ENCODE peak calls at places on chromosome 21, in ten cellular contexts. G, I, W, M, T, D, J, R, O and E are unnamed samples.

GRCh38 chr21:45465105-45465504 is 60.1 kb downstream of the COL18A1 start:
- DNase-seq in M (no peak), G (no peak), J (peak), W (peak), R (no peak), D (no peak), O (no peak), I (no peak), T (no peak), E (peak)

GRCh38 chr21:37380349-37381323 is 14.1 kb downstream of the DYRK1A start:
- DNase-seq in O (peak), I (no peak), M (no peak), D (no peak), G (no peak), W (no peak), R (no peak), J (no peak), T (peak), E (no peak)

GRCh38 chr21:44556879-44557278 is 1.7 kb downstream of the KRTAP10-3 start:
- DNase-seq in D (no peak), R (no peak), O (no peak), W (no peak), G (no peak), I (no peak), T (no peak), J (peak), M (no peak), E (no peak)

GRCh38 chr21:40902299-40902698 is 55.3 kb upstream of the DSCAM start:
- DNase-seq in D (no peak), O (peak), W (no peak), R (no peak), M (no peak), T (no peak), G (no peak), I (peak), J (no peak), E (no peak)

GRCh38 chr21:34965200-34966174 is 83.6 kb downstream of the RUNX1 start:
- DNase-seq in G (peak), O (no peak), R (no peak), T (no peak), W (no peak), I (no peak), J (no peak), M (no peak), D (no peak), E (no peak)

GRCh38 chr21:26072891-26073615 is 97.5 kb downstream of the APP start:
- DNase-seq in M (no peak), G (peak), D (no peak), O (no peak), T (no peak), R (no peak), J (no peak), W (no peak), I (no peak), E (no peak)

GRCh38 chr21:45592208-45592619 is 50.0 kb upstream of the SLC19A1 start:
- DNase-seq in I (no peak), T (no peak), R (no peak), D (peak), J (peak), G (no peak), W (no peak), O (no peak), M (no peak), E (peak)

GRCh38 chr21:41215856-41216408 is 48.0 kb downstream of the BACE2 start:
- DNase-seq in I (no peak), R (no peak), D (no peak), T (no peak), M (no peak), G (no peak), O (no peak), J (no peak), W (no peak), E (no peak)

GRCh38 chr21:42684109-42684916 is 30.9 kb downstream of the PDE9A start:
- DNase-seq in G (no peak), D (no peak), J (no peak), I (no peak), R (no peak), T (no peak), W (no peak), M (no peak), O (no peak), E (no peak)

GRCh38 chr21:34128674-34129038 is 55.3 kb downstream of the MRPS6 start:
- DNase-seq in G (no peak), J (no peak), D (no peak), M (peak), W (no peak), O (no peak), T (no peak), R (no peak), I (no peak), E (no peak)

GRCh38 chr21:38433516-38433915 is 64.8 kb downstream of the ERG start:
- DNase-seq in I (no peak), W (no peak), G (no peak), R (no peak), M (no peak), D (no peak), O (no peak), T (no peak), J (no peak), E (no peak)

GRCh38 chr21:21897275-21897883 is 899.2 kb downstream of the NCAM2 start:
- DNase-seq in M (no peak), O (no peak), J (no peak), W (no peak), R (no peak), T (no peak), G (peak), D (no peak), I (no peak), E (no peak)

GRCh38 chr21:41326414-41327080 is 9.9 kb downstream of the FAM3B start:
- DNase-seq in W (no peak), D (no peak), O (peak), T (no peak), M (no peak), R (no peak), I (no peak), G (no peak), J (no peak), E (peak)

GRCh38 chr21:34730194-34730593 is 61.4 kb downstream of the CLIC6 start:
- DNase-seq in D (no peak), R (no peak), O (no peak), I (no peak), W (no peak), M (no peak), G (no peak), J (no peak), T (no peak), E (no peak)

GRCh38 chr21:45405271-45405818 is 380 bp downstream of the COL18A1 start:
- DNase-seq in O (no peak), T (peak), J (no peak), G (peak), I (no peak), M (peak), D (no peak), W (peak), R (peak), E (peak)

GRCh38 chr21:29372063-29372802 is 73.5 kb downstream of the BACH1 start:
- DNase-seq in M (no peak), D (no peak), O (peak), J (peak), G (peak), R (peak), W (no peak), I (peak), T (peak), E (no peak)

GRCh38 chr21:42298657-42299056 is 16.6 kb downstream of the TFF3 start:
- DNase-seq in R (no peak), I (no peak), M (no peak), G (no peak), J (no peak), W (no peak), T (no peak), D (no peak), O (no peak), E (peak)

GRCh38 chr21:16055012-16055411 is 325.2 kb downstream of the USP25 start:
- DNase-seq in R (no peak), W (no peak), D (no peak), J (no peak), I (no peak), G (no peak), O (no peak), M (no peak), T (no peak), E (no peak)

GRCh38 chr21:45403825-45404725 is 890 bp upstream of the COL18A1 start:
- DNase-seq in M (peak), I (no peak), R (peak), G (peak), W (peak), O (no peak), T (peak), D (no peak), J (no peak), E (peak)

GRCh38 chr21:40846566-40847411 is at the start of gene DSCAM:
- DNase-seq in O (no peak), T (peak), I (no peak), W (no peak), M (no peak), D (no peak), J (no peak), G (peak), R (no peak), E (no peak)

GRCh38 chr21:33162436-33162921 is 67.3 kb upstream of the IFNAR2 start:
- DNase-seq in R (no peak), M (no peak), W (no peak), G (no peak), D (no peak), O (no peak), T (peak), J (no peak), I (no peak), E (peak)

GRCh38 chr21:26883768-26884167 is 38.6 kb upstream of the ADAMTS1 start:
- DNase-seq in G (peak), W (no peak), T (no peak), I (no peak), O (no peak), M (no peak), R (peak), J (no peak), D (no peak), E (no peak)

GRCh38 chr21:33901421-33902288 is 13.9 kb downstream of the ATP5PO start:
- DNase-seq in W (no peak), O (no peak), J (peak), R (peak), I (peak), D (no peak), M (no peak), T (peak), G (peak), E (no peak)

GRCh38 chr21:44331209-44331608 is 8.0 kb downstream of the CFAP410 start:
- DNase-seq in R (no peak), G (no peak), T (no peak), D (no peak), J (no peak), I (no peak), M (peak), W (no peak), O (no peak), E (no peak)

DNA sequence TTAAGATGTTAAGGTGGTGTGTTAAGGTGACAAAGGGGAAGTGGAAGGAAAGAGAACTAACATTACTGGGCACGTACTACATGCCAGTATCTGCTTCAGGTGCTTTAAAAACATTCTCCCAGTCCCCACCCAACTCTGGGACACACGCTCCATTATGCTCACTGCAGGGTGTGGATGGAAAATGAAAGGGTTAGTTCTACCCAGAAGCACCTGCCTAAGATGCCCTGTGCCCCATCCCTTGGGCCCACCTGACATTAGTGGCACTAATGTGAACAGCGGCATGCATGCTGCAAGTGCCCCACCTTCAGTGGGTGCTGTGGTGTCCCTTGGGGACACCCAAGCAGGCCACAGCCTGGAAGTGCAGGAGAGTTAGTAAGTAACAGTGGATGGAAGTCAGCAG is 82.9 kb upstream of the CXADR start:
- DNase-seq in J (no peak), W (no peak), I (no peak), G (no peak), R (no peak), T (no peak), O (no peak), M (no peak), D (no peak), E (no peak)
- TF ChIP-seq CTCF in J (no peak), W (no peak), I (no peak), G (no peak), R (no peak), T (no peak), O (no peak), M (no peak), D (no peak), E (no peak)

GRCh38 chr21:14550200-14550599 is 4.1 kb upstream of the SAMSN1 start:
- DNase-seq in R (no peak), W (no peak), T (no peak), I (no peak), M (no peak), O (no peak), G (peak), J (no peak), D (no peak), E (no peak)
- H3K4me3 ChIP-seq in R (no peak), W (no peak), T (no peak), I (no peak), M (no peak), O (no peak), G (no peak), J (no peak), D (no peak), E (no peak)

GRCh38 chr21:39726133-39726532 is 18.9 kb upstream of the IGSF5 start:
- DNase-seq in G (no peak), M (no peak), J (no peak), I (no peak), T (no peak), R (no peak), D (no peak), O (no peak), W (no peak), E (no peak)
- TF ChIP-seq CTCF in G (no peak), M (no peak), J (no peak), I (no peak), T (no peak), R (no peak), D (no peak), O (no peak), W (no peak), E (no peak)

GRCh38 chr21:36210779-36211659 is 54.4 kb downstream of the DOP1B start:
- DNase-seq in D (no peak), R (no peak), T (peak), M (no peak), O (no peak), G (no peak), W (no peak), J (no peak), I (no peak), E (peak)
- H3K4me3 ChIP-seq in D (no peak), R (no peak), T (no peak), M (no peak), O (no peak), G (no peak), W (no peak), J (no peak), I (no peak), E (no peak)

GRCh38 chr21:30468912-30469812 is 11.0 kb downstream of the KRTAP19-1 start:
- DNase-seq in W (no peak), I (no peak), D (no peak), R (no peak), M (no peak), O (no peak), G (no peak), J (no peak), T (no peak), E (no peak)

GRCh38 chr21:30463713-30464112 is 16.5 kb downstream of the KRTAP19-1 start:
- DNase-seq in O (no peak), W (no peak), G (no peak), J (peak), M (no peak), I (no peak), R (no peak), T (peak), D (no peak), E (no peak)
- TF ChIP-seq CTCF in O (no peak), W (peak), G (peak), J (peak), M (peak), I (peak), R (no peak), T (peak), D (no peak), E (peak)